ENCODE peak calls at places on chromosomes 5 and 9, in six cellular contexts. M is dermis blood vessel endothelial cell; B is GM03348; N is HTR-8/SVneo; H is activated CD4-positive, alpha-beta T cell treated with anti-CD3 and anti-CD28 coated beads, Interleukin-2, amount 10 ng/mL, durations not matched to agents 7 days and 5 days; F is AG20443. J is an unnamed sample.

GRCh38 chr9:3008091-3008490 is 164.2 kb upstream of the PUM3 start:
- DNase-seq in F (no peak), M (no peak), B (no peak), N (peak), H (no peak), J (no peak)

GRCh38 chr9:137760426-137760825 is 117.2 kb upstream of the CACNA1B start:
- DNase-seq in H (no peak), B (peak), M (no peak), F (no peak), N (no peak), J (no peak)

GRCh38 chr5:92544567-92544966 is 1036.5 kb downstream of the NR2F1-AS1 start:
- DNase-seq in B (no peak), H (no peak), F (no peak), M (no peak), N (no peak), J (no peak)

GRCh38 chr9:3659647-3660046 is 133.8 kb upstream of the RFX3 start:
- DNase-seq in N (no peak), H (no peak), M (no peak), F (no peak), B (no peak), J (no peak)

GRCh38 chr9:32698706-32699277 is 63.3 kb upstream of the TAF1L start:
- DNase-seq in N (no peak), M (no peak), B (no peak), H (no peak), F (no peak), J (no peak)

GRCh38 chr5:149700347-149700746 is 29.8 kb upstream of the PPARGC1B start:
- DNase-seq in B (no peak), M (no peak), F (no peak), H (no peak), N (no peak), J (no peak)

GRCh38 chr9:112059980-112060348 is 115.1 kb downstream of the SUSD1 start:
- DNase-seq in M (peak), B (no peak), H (no peak), N (no peak), F (no peak), J (no peak)

GRCh38 chr5:107518219-107519015 is 152.3 kb downstream of the EFNA5 start:
- DNase-seq in H (no peak), B (no peak), F (no peak), N (no peak), M (no peak), J (no peak)

GRCh38 chr5:131810510-131811249 is 13.9 kb upstream of the FNIP1 start:
- DNase-seq in N (no peak), F (peak), M (peak), H (peak), B (peak), J (no peak)

GRCh38 chr5:123151227-123151951 is 62.3 kb downstream of the PRDM6 start:
- DNase-seq in N (no peak), B (no peak), F (no peak), H (no peak), M (no peak), J (no peak)

GRCh38 chr5:35811108-35811741 is 45.5 kb upstream of the IL7R start:
- DNase-seq in B (no peak), H (peak), M (no peak), N (peak), F (no peak), J (no peak)

J was measured in NCI-H1436 treated with DMSO at 0.1 percent for 48 hours.